ENCODE peak calls at places on chromosomes 5 and 9, in seven cellular contexts. P is heart right ventricle; X is uterus; G is Karpas-422; M is CD8-positive, alpha-beta T cell; R is body of pancreas; B is left ventricle myocardium inferior. Z is an unnamed sample.

GRCh38 chr5:132354828-132355765 is 14.4 kb upstream of the SLC22A5 start:
- DNase-seq in P (no peak), X (no peak), G (no peak), M (no peak), R (no peak), B (no peak), Z (no peak)

GRCh38 chr5:138274189-138274853 is at the start of gene GFRA3:
- DNase-seq in P (no peak), X (no peak), G (no peak), M (no peak), R (peak; percentile 13), B (no peak), Z (no peak)

GRCh38 chr5:132271251-132272246 is 14.1 kb downstream of the PDLIM4 start:
- DNase-seq in P (no peak), X (no peak), G (no peak), M (no peak), R (no peak), B (no peak), Z (no peak)

GRCh38 chr5:18876565-18876964 is 1111.4 kb downstream of the CDH18 start:
- DNase-seq in P (no peak), X (no peak), G (no peak), M (no peak), R (no peak), B (no peak), Z (no peak)

GRCh38 chr5:127754259-127754658 is 51.1 kb downstream of the CCDC192 start:
- DNase-seq in P (no peak), X (no peak), G (no peak), M (no peak), R (peak; percentile 39), B (no peak), Z (no peak)

GRCh38 chr5:159195775-159196174 is 13.6 kb downstream of the RNF145 start:
- DNase-seq in P (no peak), X (no peak), G (no peak), M (no peak), R (no peak), B (no peak), Z (no peak)

GRCh38 chr5:157216395-157217142 is 35.9 kb downstream of the ITK start:
- DNase-seq in P (no peak), X (no peak), G (peak; percentile 59), M (no peak), R (no peak), B (no peak), Z (no peak)

GRCh38 chr5:150514708-150515211 is 6.8 kb downstream of the NDST1 start:
- DNase-seq in P (no peak), X (no peak), G (no peak), M (no peak), R (peak; percentile 77), B (no peak), Z (no peak)

GRCh38 chr5:84383296-84383815 is 1.3 kb downstream of the EDIL3 start:
- DNase-seq in P (no peak), X (no peak), G (no peak), M (no peak), R (no peak), B (no peak), Z (no peak)

GRCh38 chr9:347667-348292 is 133.1 kb downstream of the DOCK8 start:
- DNase-seq in P (no peak), X (no peak), G (peak; percentile 62), M (no peak), R (no peak), B (no peak), Z (no peak)

GRCh38 chr5:157387683-157388093 is 72.3 kb upstream of the NIPAL4 start:
- DNase-seq in P (peak; percentile 55), X (peak; percentile 78), G (no peak), M (no peak), R (no peak), B (no peak), Z (no peak)

GRCh38 chr5:74054139-74054538 is 428.1 kb downstream of the ARHGEF28 start:
- DNase-seq in P (no peak), X (no peak), G (no peak), M (no peak), R (no peak), B (no peak), Z (no peak)

GRCh38 chr9:77449177-77450092 is 198.7 kb downstream of the GNA14 start:
- DNase-seq in P (no peak), X (no peak), G (peak; percentile 45), M (no peak), R (no peak), B (no peak), Z (no peak)

GRCh38 chr5:38678079-38678478 is 121.6 kb upstream of the LIFR start:
- DNase-seq in P (no peak), X (no peak), G (no peak), M (no peak), R (no peak), B (no peak), Z (no peak)

GRCh38 chr5:96520345-96520744 is 87.3 kb upstream of the PCSK1 start:
- DNase-seq in P (no peak), X (no peak), G (no peak), M (no peak), R (no peak), B (no peak), Z (no peak)

GRCh38 chr5:11182441-11183080 is 421.5 kb upstream of the DAP start:
- DNase-seq in P (no peak), X (no peak), G (peak; percentile 75), M (no peak), R (no peak), B (no peak), Z (no peak)

GRCh38 chr9:124949387-124949786 is 8.5 kb upstream of the GOLGA1 start:
- DNase-seq in P (no peak), X (no peak), G (no peak), M (no peak), R (no peak), B (no peak), Z (no peak)

GRCh38 chr5:137738947-137739346 is 3.1 kb upstream of the KLHL3 start:
- DNase-seq in P (no peak), X (no peak), G (peak; percentile 17), M (no peak), R (no peak), B (no peak), Z (no peak)

GRCh38 chr5:57871496-57871895 is 388.9 kb upstream of the ACTBL2 start:
- DNase-seq in P (no peak), X (no peak), G (no peak), M (no peak), R (no peak), B (no peak), Z (no peak)

GRCh38 chr5:171422902-171423663 is 3.6 kb downstream of the FGF18 start:
- DNase-seq in P (peak; percentile 45), X (no peak), G (no peak), M (no peak), R (no peak), B (no peak), Z (no peak)

GRCh38 chr9:114450833-114451706 is 54.2 kb downstream of the WHRN start:
- DNase-seq in P (no peak), X (peak; percentile 50), G (no peak), M (no peak), R (peak; percentile 56), B (no peak), Z (peak; percentile 51)

GRCh38 chr5:107248065-107248695 is 422.6 kb downstream of the EFNA5 start:
- DNase-seq in P (peak; percentile 29), X (no peak), G (peak; percentile 66), M (peak; percentile 14), R (peak; percentile 68), B (peak; percentile 21), Z (no peak)

GRCh38 chr9:114093761-114094505 is 5.2 kb downstream of the KIF12 start:
- DNase-seq in P (no peak), X (no peak), G (no peak), M (no peak), R (no peak), B (no peak), Z (no peak)

DNA sequence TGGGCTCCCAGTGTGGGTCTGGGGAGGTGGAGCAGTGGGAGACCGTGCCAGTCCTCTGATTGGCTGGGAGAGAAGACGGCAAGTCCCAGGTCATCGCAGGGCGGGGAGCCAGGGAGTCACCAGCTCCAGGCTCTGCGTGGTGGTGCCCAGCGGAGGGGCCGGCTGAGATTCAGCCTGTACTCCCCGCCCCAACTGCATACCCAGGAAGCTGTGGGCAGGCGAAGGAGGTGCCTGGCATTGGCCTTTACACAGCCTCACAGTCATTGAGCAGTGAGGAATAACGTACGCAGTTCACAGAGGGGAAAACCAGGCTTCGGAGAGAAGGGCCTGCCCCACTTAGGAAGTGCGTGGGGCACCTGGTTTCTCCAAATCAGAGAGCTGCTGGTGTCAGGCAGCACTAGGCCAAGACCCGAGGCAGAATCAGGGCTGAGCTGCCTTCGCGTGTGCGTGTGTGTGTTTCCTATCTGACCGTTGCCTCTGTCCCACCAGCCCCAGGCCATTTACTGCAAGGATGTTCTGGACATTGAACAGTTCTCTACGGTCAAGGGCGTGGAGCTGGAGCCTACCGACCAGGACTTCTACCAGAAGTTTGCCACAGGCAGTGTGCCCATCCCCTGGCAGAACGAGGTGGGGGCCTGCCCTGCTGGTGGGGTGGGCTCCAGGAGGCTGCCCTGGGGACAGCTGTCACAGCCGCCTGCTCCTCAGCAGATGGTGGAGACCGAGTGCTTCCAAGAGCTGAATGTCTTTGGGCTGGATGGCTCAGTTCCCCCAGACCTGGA is 6.2 kb upstream of the PRR7 start:
- DNase-seq in P (no peak), X (no peak), G (no peak), M (no peak), R (no peak), B (no peak), Z (peak; percentile 66)
- H3K36me3 ChIP-seq in P (no peaks in the 10 kb centered on the region), X (no peaks in the 10 kb centered on the region), G (peaks cover 5% of the 10 kb centered on the region), M (peaks cover 54% of the 10 kb centered on the region), R (peaks cover 7% of the 10 kb centered on the region), B (peaks cover 52% of the 10 kb centered on the region), Z (peaks cover 50% of the 10 kb centered on the region)

GRCh38 chr5:111225926-111226325 is 1.7 kb downstream of the CAMK4 start:
- DNase-seq in P (no peak), X (no peak), G (no peak), M (no peak), R (no peak), B (no peak), Z (peak; percentile 41)
- H3K27ac ChIP-seq in P (no peak overlapping the region), X (no peak overlapping the region), G (no peak overlapping the region), M (peak overlapping the region; percentile 75), R (no peak overlapping the region), B (no peak overlapping the region), Z (peak overlapping the region; percentile 82)

GRCh38 chr9:82488319-82488701 is 499.7 kb downstream of the SPATA31D1 start:
- DNase-seq in P (peak; percentile 19), X (no peak), G (no peak), M (no peak), R (peak; percentile 55), B (no peak), Z (no peak)
- H3K4me3 ChIP-seq in P (no peak overlapping the region), X (no peak overlapping the region), G (no peak overlapping the region), M (no peak overlapping the region), R (no peak overlapping the region), B (no peak overlapping the region), Z (no peak overlapping the region)

GRCh38 chr9:89342948-89343347 is 24.6 kb downstream of the SECISBP2 start:
- DNase-seq in P (no peak), X (no peak), G (no peak), M (no peak), R (no peak), B (no peak), Z (no peak)

GRCh38 chr9:89347651-89348050 is 29.4 kb downstream of the SECISBP2 start:
- DNase-seq in P (no peak), X (no peak), G (no peak), M (no peak), R (no peak), B (no peak), Z (no peak)

GRCh38 chr9:89342213-89342612 is 23.9 kb downstream of the SECISBP2 start:
- DNase-seq in P (no peak), X (no peak), G (no peak), M (no peak), R (no peak), B (no peak), Z (no peak)

GRCh38 chr9:89346703-89347102 is 28.4 kb downstream of the SECISBP2 start:
- DNase-seq in P (no peak), X (no peak), G (no peak), M (no peak), R (no peak), B (no peak), Z (no peak)

GRCh38 chr9:89345476-89345875 is 27.2 kb downstream of the SECISBP2 start:
- DNase-seq in P (no peak), X (no peak), G (no peak), M (no peak), R (no peak), B (no peak), Z (no peak)
- H3K36me3 ChIP-seq in P (no peaks in the 10 kb centered on the region), X (no peaks in the 10 kb centered on the region), G (peaks cover 53% of the 10 kb centered on the region), M (peaks cover 76% of the 10 kb centered on the region), R (peaks cover 43% of the 10 kb centered on the region), B (peaks cover 100% of the 10 kb centered on the region), Z (peaks cover 83% of the 10 kb centered on the region)

Z was measured in CD4-positive, alpha-beta memory T cell.